ENCODE peak calls at places on chromosome 10, in five cellular contexts. C, N, X, U and D are unnamed samples.

GRCh38 chr10:32954545-32955298 is 3.3 kb downstream of the ITGB1 start:
- DNase-seq in C (no peak), N (no peak), X (no peak), U (no peak), D (no peak)

GRCh38 chr10:93947055-93947454 is 46.7 kb upstream of the PLCE1 start:
- DNase-seq in C (no peak), N (peak; percentile 86), X (no peak), U (peak; percentile 19), D (peak; percentile 44)

GRCh38 chr10:12214763-12215218 is 18.8 kb downstream of the CDC123 start:
- DNase-seq in C (no peak), N (peak; percentile 64), X (peak; percentile 32), U (peak; percentile 51), D (peak; percentile 68)

GRCh38 chr10:108358912-108359311 is 1194.4 kb upstream of the SORCS1 start:
- DNase-seq in C (no peak), N (peak; percentile 82), X (no peak), U (peak; percentile 3), D (peak; percentile 64)

GRCh38 chr10:43128958-43129706 is 9.1 kb upstream of the CSGALNACT2 start:
- DNase-seq in C (peak; percentile 27), N (peak; percentile 98), X (no peak), U (peak; percentile 7), D (peak; percentile 94)

GRCh38 chr10:17607603-17608332 is 9.4 kb downstream of the HACD1 start:
- DNase-seq in C (no peak), N (peak; percentile 68), X (peak; percentile 39), U (peak; percentile 56), D (peak; percentile 67)

GRCh38 chr10:72337039-72337629 is 17.6 kb downstream of the DNAJB12 start:
- DNase-seq in C (peak; percentile 91), N (peak; percentile 53), X (peak; percentile 64), U (peak; percentile 63), D (peak; percentile 76)

GRCh38 chr10:66925896-66926719 is at the start of gene LRRTM3:
- DNase-seq in C (peak; percentile 55), N (peak; percentile 73), X (peak; percentile 76), U (peak; percentile 86), D (peak; percentile 74)

GRCh38 chr10:70603439-70603778 is 868 bp upstream of the PRF1 start:
- DNase-seq in C (no peak), N (no peak), X (no peak), U (no peak), D (no peak)

GRCh38 chr10:33254556-33255160 is 79.8 kb downstream of the NRP1 start:
- DNase-seq in C (no peak), N (no peak), X (no peak), U (no peak), D (no peak)

GRCh38 chr10:123331438-123331837 is 177.2 kb downstream of the BUB3 start:
- DNase-seq in C (peak; percentile 1), N (peak; percentile 0), X (no peak), U (peak; percentile 40), D (no peak)

GRCh38 chr10:33070101-33070500 is 112.1 kb upstream of the ITGB1 start:
- DNase-seq in C (no peak), N (no peak), X (no peak), U (no peak), D (no peak)

GRCh38 chr10:77522268-77522809 is 115.3 kb downstream of the KCNMA1 start:
- DNase-seq in C (no peak), N (no peak), X (no peak), U (no peak), D (no peak)

GRCh38 chr10:59905066-59905734 is 1.2 kb downstream of the CCDC6 start:
- DNase-seq in C (peak; percentile 70), N (peak; percentile 16), X (no peak), U (peak; percentile 79), D (peak; percentile 39)

GRCh38 chr10:36441557-36441956 is 683.8 kb upstream of the ANKRD30A start:
- DNase-seq in C (no peak), N (no peak), X (no peak), U (peak; percentile 92), D (peak; percentile 52)

GRCh38 chr10:130621231-130621775 is 485.1 kb downstream of the GLRX3 start:
- DNase-seq in C (no peak), N (no peak), X (no peak), U (no peak), D (no peak)

GRCh38 chr10:61992683-61993629 is 91.5 kb downstream of the ARID5B start:
- DNase-seq in C (no peak), N (peak; percentile 88), X (no peak), U (no peak), D (peak; percentile 96)

GRCh38 chr10:3825244-3825643 is 40.2 kb upstream of the KLF6 start:
- DNase-seq in C (no peak), N (peak; percentile 74), X (no peak), U (peak; percentile 98), D (peak; percentile 82)

GRCh38 chr10:75651452-75651851 is 220.0 kb downstream of the LRMDA start:
- DNase-seq in C (no peak), N (no peak), X (no peak), U (peak; percentile 56), D (no peak)

GRCh38 chr10:81875680-81876252 is 772 bp downstream of the NRG3 start:
- DNase-seq in C (peak; percentile 64), N (no peak), X (no peak), U (no peak), D (no peak)

GRCh38 chr10:32687116-32687515 is 241.2 kb downstream of the CCDC7 start:
- DNase-seq in C (no peak), N (peak; percentile 6), X (no peak), U (no peak), D (no peak)

GRCh38 chr10:34861293-34862004 is 46.4 kb upstream of the PARD3 start:
- DNase-seq in C (no peak), N (peak; percentile 40), X (no peak), U (no peak), D (peak; percentile 22)

GRCh38 chr10:48307584-48307983 is 1.1 kb downstream of the MAPK8 start:
- DNase-seq in C (no peak), N (no peak), X (no peak), U (no peak), D (peak; percentile 16)

GRCh38 chr10:48306870-48307531 is 524 bp downstream of the MAPK8 start:
- DNase-seq in C (peak; percentile 56), N (peak; percentile 35), X (peak; percentile 45), U (peak; percentile 67), D (peak; percentile 66)

GRCh38 chr10:48305905-48306264 is 592 bp upstream of the MAPK8 start:
- DNase-seq in C (no peak), N (no peak), X (no peak), U (no peak), D (no peak)

GRCh38 chr10:48309711-48310226 is 3.3 kb downstream of the MAPK8 start:
- DNase-seq in C (no peak), N (peak; percentile 64), X (no peak), U (no peak), D (peak; percentile 57)

GRCh38 chr10:48306265-48306869 is at the start of gene MAPK8:
- DNase-seq in C (peak; percentile 99), N (peak; percentile 81), X (peak; percentile 88), U (peak; percentile 97), D (peak; percentile 84)
- H2BK5ac ChIP-seq in C (no peak within 1 kb of the TSS), N (peak within 1 kb of the TSS; percentile 84), X (peak within 1 kb of the TSS; percentile 95), U (no peak within 1 kb of the TSS), D (no peak within 1 kb of the TSS)

GRCh38 chr10:120998251-120998650 is 147.1 kb downstream of the WDR11 start:
- DNase-seq in C (no peak), N (no peak), X (no peak), U (no peak), D (no peak)
- H2BK15ac ChIP-seq in C (no peak overlapping the region), N (no peak overlapping the region), X (no peak overlapping the region), U (no peak overlapping the region), D (no peak overlapping the region)

GRCh38 chr10:110840923-110841428 is 30.8 kb upstream of the PDCD4 start:
- DNase-seq in C (no peak), N (no peak), X (no peak), U (no peak), D (no peak)
- H2AK5ac ChIP-seq in C (no peak overlapping the region), N (no peak overlapping the region), X (peak overlapping the region; percentile 45), U (no peak overlapping the region), D (no peak overlapping the region)

GRCh38 chr10:48748573-48748972 is 63.9 kb downstream of the WDFY4 start:
- DNase-seq in C (no peak), N (no peak), X (no peak), U (no peak), D (no peak)
- H2BK5ac ChIP-seq in C (no peak overlapping the region), N (no peak overlapping the region), X (no peak overlapping the region), U (no peak overlapping the region), D (no peak overlapping the region)